ENCODE peak calls at places on chromosomes 7 and 10, in nine cellular contexts. M, X, A, P, S, B, N, D and C are unnamed samples.

GRCh38 chr10:29482591-29483421 is 152.0 kb downstream of the SVIL start:
- DNase-seq in M (no peak), X (no peak), A (peak; percentile 51), P (no peak), S (no peak), B (no peak), N (peak; percentile 91), D (peak; percentile 74), C (no peak)

GRCh38 chr7:118755067-118755625 is 530.6 kb downstream of the ANKRD7 start:
- DNase-seq in M (no peak), X (no peak), A (no peak), P (no peak), S (no peak), B (peak; percentile 59), N (no peak), D (no peak), C (no peak)

GRCh38 chr10:119333146-119333792 is 125.9 kb downstream of the GRK5 start:
- DNase-seq in M (no peak), X (no peak), A (peak; percentile 26), P (no peak), S (no peak), B (no peak), N (peak; percentile 45), D (no peak), C (no peak)

GRCh38 chr10:32971536-32972091 is 13.6 kb upstream of the ITGB1 start:
- DNase-seq in M (no peak), X (no peak), A (no peak), P (no peak), S (no peak), B (no peak), N (no peak), D (no peak), C (no peak)

GRCh38 chr7:18792866-18793595 is 297.5 kb downstream of the HDAC9 start:
- DNase-seq in M (no peak), X (no peak), A (no peak), P (no peak), S (no peak), B (no peak), N (peak; percentile 49), D (no peak), C (no peak)

GRCh38 chr7:77797734-77798393 is 370 bp downstream of the TMEM60 start:
- DNase-seq in M (no peak), X (no peak), A (peak; percentile 74), P (no peak), S (no peak), B (no peak), N (peak; percentile 7), D (no peak), C (no peak)

GRCh38 chr7:44284216-44284615 is 41.2 kb downstream of the CAMK2B start:
- DNase-seq in M (no peak), X (peak; percentile 13), A (peak; percentile 35), P (no peak), S (no peak), B (no peak), N (no peak), D (peak; percentile 20), C (no peak)

GRCh38 chr7:131100357-131101054 is 227.2 kb upstream of the MKLN1 start:
- DNase-seq in M (no peak), X (no peak), A (no peak), P (no peak), S (no peak), B (no peak), N (no peak), D (no peak), C (no peak)

GRCh38 chr7:152553671-152554317 is 118.0 kb upstream of the KMT2C start:
- DNase-seq in M (no peak), X (no peak), A (no peak), P (no peak), S (no peak), B (no peak), N (no peak), D (peak; percentile 59), C (no peak)

GRCh38 chr10:15168296-15168780 is at the start of gene NMT2:
- DNase-seq in M (peak; percentile 84), X (peak; percentile 91), A (peak; percentile 95), P (peak; percentile 41), S (no peak), B (no peak), N (no peak), D (peak; percentile 89), C (peak; percentile 39)

GRCh38 chr7:44194069-44194468 is 4.8 kb upstream of the GCK start:
- DNase-seq in M (no peak), X (no peak), A (no peak), P (no peak), S (no peak), B (no peak), N (peak; percentile 47), D (no peak), C (no peak)

GRCh38 chr7:72446566-72447462 is 34.7 kb upstream of the CALN1 start:
- DNase-seq in M (no peak), X (no peak), A (no peak), P (no peak), S (no peak), B (no peak), N (no peak), D (no peak), C (no peak)

DNA sequence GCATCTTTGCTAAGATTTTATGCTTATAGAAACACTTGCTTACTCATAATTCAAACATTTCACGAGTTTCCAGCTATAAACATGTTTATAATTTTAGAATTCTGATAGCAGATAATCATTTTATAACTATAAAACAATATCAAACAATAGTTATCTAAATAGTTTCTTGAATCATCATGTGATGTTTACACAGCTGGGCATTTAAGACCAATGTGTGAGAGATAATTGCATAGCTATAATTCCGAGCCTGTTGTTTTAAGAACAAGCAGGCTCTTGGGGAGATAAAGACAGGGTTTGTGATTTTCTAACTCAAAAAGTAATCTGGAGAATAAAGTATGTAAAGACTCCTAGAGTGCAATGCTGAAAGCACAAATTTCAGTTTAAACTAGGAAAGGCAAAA is 331.1 kb downstream of the LRRTM3 start:
- DNase-seq in M (no peak), X (no peak), A (no peak), P (no peak), S (no peak), B (no peak), N (peak; percentile 35), D (no peak), C (no peak)
- H3K27ac ChIP-seq in M (no peak overlapping the region), X (no peak overlapping the region), A (no peak overlapping the region), P (no peak overlapping the region), S (no peak overlapping the region), B (no peak overlapping the region), N (no peak overlapping the region), D (no peak overlapping the region), C (no peak overlapping the region)

DNA sequence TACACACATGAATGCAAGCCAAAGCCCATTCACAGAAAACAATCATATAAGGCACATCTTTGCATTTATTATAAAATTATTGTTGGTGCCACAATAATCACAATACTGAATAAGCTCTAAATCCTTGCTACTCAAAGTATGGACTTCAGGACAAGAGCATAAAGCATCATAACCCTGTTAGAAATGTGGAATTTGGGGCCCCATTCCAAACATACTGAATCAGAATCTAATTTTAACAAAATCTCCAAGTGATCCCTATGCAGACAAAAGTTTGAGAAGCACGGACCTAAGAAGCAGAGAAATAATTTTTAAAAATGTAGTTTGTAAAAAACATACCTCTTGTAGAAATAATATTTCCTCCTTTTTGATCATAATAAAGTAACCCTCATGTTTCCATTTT is 199.2 kb downstream of the IMMP2L start:
- DNase-seq in M (no peak), X (no peak), A (no peak), P (no peak), S (no peak), B (no peak), N (peak; percentile 43), D (no peak), C (no peak)
- H3K27ac ChIP-seq in M (no peak overlapping the region), X (no peak overlapping the region), A (no peak overlapping the region), P (no peak overlapping the region), S (no peak overlapping the region), B (no peak overlapping the region), N (peak overlapping the region; percentile 66), D (no peak overlapping the region), C (no peak overlapping the region)

GRCh38 chr7:29249383-29249750 is 54.8 kb downstream of the CHN2 start:
- DNase-seq in M (no peak), X (no peak), A (no peak), P (no peak), S (no peak), B (no peak), N (no peak), D (no peak), C (no peak)

GRCh38 chr7:29247232-29247961 is 52.8 kb downstream of the CHN2 start:
- DNase-seq in M (no peak), X (no peak), A (no peak), P (no peak), S (no peak), B (no peak), N (no peak), D (no peak), C (no peak)

GRCh38 chr7:29247962-29248236 is 53.3 kb downstream of the CHN2 start:
- DNase-seq in M (no peak), X (no peak), A (no peak), P (no peak), S (no peak), B (no peak), N (no peak), D (no peak), C (no peak)

GRCh38 chr7:29248713-29249382 is 54.3 kb downstream of the CHN2 start:
- DNase-seq in M (no peak), X (no peak), A (no peak), P (no peak), S (no peak), B (no peak), N (no peak), D (no peak), C (no peak)

DNA sequence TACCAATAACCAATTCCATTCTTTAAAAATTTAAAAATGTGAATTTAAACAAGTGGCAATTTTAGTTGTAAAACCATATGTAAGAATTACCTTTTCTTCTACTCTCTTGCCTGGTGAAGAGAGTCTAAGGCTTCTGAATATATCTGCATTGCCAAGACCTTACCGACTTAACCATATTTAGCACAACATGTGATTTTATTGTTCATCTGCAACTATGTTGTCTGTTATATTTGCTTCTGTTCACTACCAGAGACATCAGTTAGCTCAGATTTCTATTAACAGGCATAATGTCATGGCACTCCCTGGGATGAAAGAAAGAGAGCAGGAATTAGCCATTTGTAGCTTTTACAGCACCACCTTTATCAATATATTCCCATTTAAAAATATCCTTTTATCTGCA is 55.3 kb downstream of the CHN2 start:
- DNase-seq in M (no peak), X (no peak), A (no peak), P (no peak), S (no peak), B (no peak), N (no peak), D (no peak), C (no peak)
- H3K27ac ChIP-seq in M (no peak overlapping the region), X (no peak overlapping the region), A (peak overlapping the region; percentile 13), P (no peak overlapping the region), S (no peak overlapping the region), B (no peak overlapping the region), N (no peak overlapping the region), D (no peak overlapping the region), C (no peak overlapping the region)

GRCh38 chr10:13761490-13762091 is 174.8 kb downstream of the PRPF18 start:
- DNase-seq in M (no peak), X (no peak), A (no peak), P (no peak), S (no peak), B (no peak), N (no peak), D (no peak), C (no peak)

GRCh38 chr10:13758302-13758701 is 171.5 kb downstream of the PRPF18 start:
- DNase-seq in M (no peak), X (no peak), A (no peak), P (no peak), S (no peak), B (peak; percentile 28), N (peak; percentile 87), D (peak; percentile 76), C (peak; percentile 39)

GRCh38 chr10:13758761-13759160 is 172.0 kb downstream of the PRPF18 start:
- DNase-seq in M (no peak), X (no peak), A (no peak), P (no peak), S (no peak), B (no peak), N (no peak), D (no peak), C (no peak)

GRCh38 chr10:13759167-13759566 is 172.4 kb downstream of the PRPF18 start:
- DNase-seq in M (no peak), X (no peak), A (no peak), P (no peak), S (no peak), B (no peak), N (no peak), D (peak; percentile 72), C (peak; percentile 60)
- H3K27ac ChIP-seq in M (no peak overlapping the region), X (no peak overlapping the region), A (no peak overlapping the region), P (no peak overlapping the region), S (no peak overlapping the region), B (no peak overlapping the region), N (peak overlapping the region; percentile 86), D (peak overlapping the region; percentile 80), C (peak overlapping the region; percentile 76)